ENCODE peak calls at places on chromosome X, in eight cellular contexts. F, U, K, Z, V, X, L and A are unnamed samples.
A peak's percentile ranks its signal among the peaks of the same experiment; 100 is the strongest.

GRCh38 chrX:75156537-75156945 is 458 bp upstream of the ABCB7 start:
- DNase-seq in F (peak; percentile 14), U (no peak), K (peak; percentile 2), Z (no peak), V (peak; percentile 22), X (no peak), L (no peak), A (no peak)

GRCh38 chrX:136636121-136636520 is 11.8 kb upstream of the CD40LG start:
- DNase-seq in F (no peak), U (no peak), K (no peak), Z (no peak), V (no peak), X (no peak), L (no peak), A (no peak)

GRCh38 chrX:110966046-110966445 is 129.9 kb upstream of the PAK3 start:
- DNase-seq in F (no peak), U (no peak), K (no peak), Z (no peak), V (no peak), X (no peak), L (no peak), A (no peak)

GRCh38 chrX:71532078-71532752 is 689 bp upstream of the OGT start:
- DNase-seq in F (no peak), U (no peak), K (peak; percentile 30), Z (no peak), V (peak; percentile 28), X (peak; percentile 65), L (peak; percentile 41), A (peak; percentile 43)

GRCh38 chrX:74232859-74233258 is 71.1 kb upstream of the ZCCHC13 start:
- DNase-seq in F (no peak), U (no peak), K (no peak), Z (no peak), V (peak; percentile 47), X (peak; percentile 35), L (no peak), A (no peak)

GRCh38 chrX:104972737-104973136 is 247.8 kb downstream of the TEX13A start:
- DNase-seq in F (no peak), U (no peak), K (no peak), Z (no peak), V (no peak), X (peak; percentile 39), L (no peak), A (no peak)

GRCh38 chrX:39815621-39816020 is 282.1 kb downstream of the BCOR start:
- DNase-seq in F (no peak), U (no peak), K (peak; percentile 9), Z (no peak), V (no peak), X (no peak), L (no peak), A (no peak)

GRCh38 chrX:10893976-10894375 is 217.2 kb upstream of the HCCS start:
- DNase-seq in F (no peak), U (no peak), K (no peak), Z (no peak), V (no peak), X (no peak), L (no peak), A (no peak)

GRCh38 chrX:120365320-120365719 is 3.4 kb downstream of the ATP1B4 start:
- DNase-seq in F (no peak), U (no peak), K (no peak), Z (peak; percentile 28), V (peak; percentile 5), X (no peak), L (peak; percentile 38), A (peak; percentile 76)

GRCh38 chrX:32582729-32583128 is 628.6 kb downstream of the DMD start:
- DNase-seq in F (no peak), U (no peak), K (no peak), Z (no peak), V (no peak), X (no peak), L (no peak), A (no peak)

GRCh38 chrX:1386338-1387127 is 5.4 kb downstream of the SLC25A6 start:
- DNase-seq in F (no peak), U (no peak), K (no peak), Z (no peak), V (no peak), X (no peak), L (no peak), A (peak; percentile 45)

GRCh38 chrX:133250184-133251080 is 32.3 kb upstream of the TFDP3 start:
- DNase-seq in F (no peak), U (no peak), K (no peak), Z (no peak), V (peak; percentile 23), X (no peak), L (no peak), A (no peak)

GRCh38 chrX:84224741-84225140 is 36.7 kb upstream of the RPS6KA6 start:
- DNase-seq in F (no peak), U (no peak), K (no peak), Z (no peak), V (no peak), X (no peak), L (no peak), A (no peak)

GRCh38 chrX:136608295-136608933 is 39.5 kb upstream of the CD40LG start:
- DNase-seq in F (no peak), U (no peak), K (no peak), Z (no peak), V (peak; percentile 19), X (peak; percentile 27), L (peak; percentile 64), A (peak; percentile 33)

GRCh38 chrX:40539214-40540142 is 41.3 kb upstream of the ATP6AP2 start:
- DNase-seq in F (peak; percentile 45), U (no peak), K (no peak), Z (peak; percentile 58), V (peak; percentile 16), X (peak; percentile 61), L (peak; percentile 49), A (no peak)

GRCh38 chrX:108090474-108091265 is 672 bp downstream of the PSMD10 start:
- DNase-seq in F (peak; percentile 9), U (peak; percentile 6), K (no peak), Z (no peak), V (peak; percentile 28), X (peak; percentile 34), L (no peak), A (no peak)

GRCh38 chrX:10030570-10030969 is 63.4 kb downstream of the CLDN34 start:
- DNase-seq in F (no peak), U (no peak), K (no peak), Z (no peak), V (peak; percentile 51), X (peak; percentile 89), L (no peak), A (no peak)

GRCh38 chrX:40140706-40141499 is 43.1 kb upstream of the BCOR start:
- DNase-seq in F (no peak), U (no peak), K (no peak), Z (no peak), V (peak; percentile 76), X (no peak), L (no peak), A (no peak)

GRCh38 chrX:153953892-153954617 is 9.6 kb upstream of the RENBP start:
- DNase-seq in F (no peak), U (no peak), K (no peak), Z (no peak), V (no peak), X (no peak), L (no peak), A (no peak)

GRCh38 chrX:129626026-129626425 is 28.7 kb downstream of the APLN start:
- DNase-seq in F (no peak), U (no peak), K (no peak), Z (no peak), V (no peak), X (no peak), L (no peak), A (no peak)